ENCODE peak calls at places on chromosomes 4 and X, in four cellular contexts. N is A549, J is cardiac muscle cell, K is ascending aorta. M is an unnamed sample.

GRCh38 chrX:20545538-20545937 is 278.8 kb upstream of the RPS6KA3 start:
- DNase-seq in J (no peak), N (no peak), K (no peak), M (no peak)

GRCh38 chr4:121551881-121552280 is 144.9 kb downstream of the ANXA5 start:
- DNase-seq in K (no peak), J (no peak), N (no peak), M (no peak)

GRCh38 chr4:123819362-123820035 is 422.9 kb downstream of the SPRY1 start:
- DNase-seq in N (no peak), J (no peak), K (no peak), M (no peak)

GRCh38 chrX:56788229-56788628 is 59.2 kb downstream of the NBDY start:
- DNase-seq in N (no peak), K (peak; percentile 50), J (no peak), M (peak; percentile 20)

GRCh38 chr4:140249351-140249750 is 95.4 kb upstream of the MAML3 start:
- DNase-seq in J (no peak), N (no peak), K (no peak), M (no peak)

GRCh38 chrX:72392042-72392441 is 86.3 kb upstream of the CITED1 start:
- DNase-seq in N (no peak), J (no peak), K (no peak), M (no peak)

GRCh38 chr4:23163649-23164436 is 471.1 kb downstream of the GBA3 start:
- DNase-seq in K (no peak), J (no peak), N (peak; percentile 2), M (no peak)

GRCh38 chr4:48944252-48944651 is 37.7 kb upstream of the OCIAD2 start:
- DNase-seq in K (no peak), N (peak; percentile 41), J (no peak), M (no peak)

GRCh38 chr4:163540977-163541376 is 46.5 kb downstream of the TMA16 start:
- DNase-seq in K (no peak), J (no peak), N (no peak), M (no peak)

GRCh38 chrX:68867458-68868166 is 38.8 kb downstream of the EFNB1 start:
- DNase-seq in N (no peak), J (peak; percentile 31), K (no peak), M (no peak)

GRCh38 chr4:183370786-183371185 is 48.6 kb upstream of the CLDN24 start:
- DNase-seq in N (no peak), K (no peak), J (no peak), M (no peak)

GRCh38 chrX:83419030-83419792 is 88.9 kb upstream of the POU3F4 start:
- DNase-seq in J (no peak), N (no peak), K (no peak), M (no peak)

GRCh38 chr4:14218641-14219040 is 591.1 kb upstream of the BOD1L1 start:
- DNase-seq in N (no peak), J (no peak), K (no peak), M (peak; percentile 28)

GRCh38 chrX:104922206-104922621 is 298.3 kb downstream of the TEX13A start:
- DNase-seq in N (peak; percentile 76), K (peak; percentile 77), J (peak; percentile 75), M (no peak)

GRCh38 chr4:55675196-55675793 is 39.2 kb upstream of the NMU start:
- DNase-seq in J (no peak), K (no peak), N (no peak), M (no peak)

GRCh38 chrX:111319451-111319850 is 49.2 kb upstream of the CAPN6 start:
- DNase-seq in J (no peak), K (no peak), N (no peak), M (no peak)

GRCh38 chr4:24742773-24743676 is 52.3 kb upstream of the SOD3 start:
- DNase-seq in N (no peak), J (no peak), K (no peak), M (no peak)

GRCh38 chr4:15883611-15884243 is 54.8 kb downstream of the FGFBP1 start:
- DNase-seq in K (no peak), J (no peak), N (no peak), M (no peak)

GRCh38 chrX:18377802-18378201 is 23.3 kb upstream of the SCML2 start:
- DNase-seq in K (no peak), N (peak; percentile 53), J (peak; percentile 20), M (no peak)

GRCh38 chr4:51843309-51844156 is 580 bp downstream of the DCUN1D4 start:
- DNase-seq in N (peak; percentile 58), J (peak; percentile 75), K (peak; percentile 88), M (no peak)

GRCh38 chr4:121564840-121565375 is 131.9 kb downstream of the ANXA5 start:
- DNase-seq in J (no peak), N (no peak), K (no peak), M (no peak)

GRCh38 chr4:76486588-76487276 is 51.7 kb downstream of the SHROOM3 start:
- DNase-seq in J (no peak), N (no peak), K (no peak), M (no peak)

GRCh38 chrX:125998432-125998831 is 167.7 kb downstream of the DCAF12L2 start:
- DNase-seq in K (no peak), N (peak; percentile 2), J (peak; percentile 16), M (no peak)

GRCh38 chr4:88661724-88662123 is 35.9 kb downstream of the NAP1L5 start:
- DNase-seq in N (peak; percentile 10), J (no peak), K (no peak), M (no peak)

GRCh38 chr4:126779001-126779400 is 853.8 kb upstream of the INTU start:
- DNase-seq in N (no peak), K (no peak), J (no peak), M (no peak)

GRCh38 chr4:161949941-161950725 is 213.7 kb downstream of the FSTL5 start:
- DNase-seq in J (no peak), N (no peak), K (no peak), M (no peak)

GRCh38 chr4:128688025-128688721 is 121.3 kb upstream of the JADE1 start:
- DNase-seq in K (no peak), N (no peak), J (no peak), M (no peak)

GRCh38 chr4:174423257-174423944 is 98.9 kb downstream of the HPGD start:
- DNase-seq in K (no peak), J (peak; percentile 10), N (peak; percentile 86), M (no peak)

GRCh38 chr4:100504086-100504874 is 13.5 kb downstream of the EMCN start:
- DNase-seq in N (no peak), J (no peak), K (no peak), M (no peak)

GRCh38 chr4:87353592-87353991 is 30.9 kb upstream of the HSD17B13 start:
- DNase-seq in N (peak; percentile 48), J (peak; percentile 61), K (peak; percentile 69), M (no peak)

GRCh38 chr4:25076625-25077413 is 46.1 kb upstream of the LGI2 start:
- DNase-seq in K (no peak), J (no peak), N (no peak), M (no peak)

GRCh38 chrX:154397888-154398667 is at the start of gene RPL10:
- DNase-seq in J (peak; percentile 93), K (peak; percentile 97), N (peak; percentile 99), M (peak; percentile 88)

GRCh38 chr4:31236635-31237173 is 516.5 kb downstream of the PCDH7 start:
- DNase-seq in N (no peak), K (no peak), J (no peak), M (no peak)

GRCh38 chrX:78123190-78123589 is 16.3 kb downstream of the TAF9B start:
- DNase-seq in J (no peak), K (no peak), N (no peak), M (no peak)

GRCh38 chr4:54723786-54724185 is 66.0 kb downstream of the KIT start:
- DNase-seq in J (no peak), K (no peak), N (no peak), M (no peak)

GRCh38 chr4:103451341-103451740 is 253.2 kb upstream of the CENPE start:
- DNase-seq in J (no peak), K (no peak), N (no peak), M (no peak)

GRCh38 chr4:1910643-1911042 is 39.5 kb downstream of the NSD2 start:
- DNase-seq in N (peak; percentile 45), J (peak; percentile 62), K (peak; percentile 56), M (peak; percentile 41)
- H3K27ac ChIP-seq in N (peak overlapping the region; percentile 64), J (peak overlapping the region; percentile 63), K (no peak overlapping the region), M (no peak overlapping the region)

DNA sequence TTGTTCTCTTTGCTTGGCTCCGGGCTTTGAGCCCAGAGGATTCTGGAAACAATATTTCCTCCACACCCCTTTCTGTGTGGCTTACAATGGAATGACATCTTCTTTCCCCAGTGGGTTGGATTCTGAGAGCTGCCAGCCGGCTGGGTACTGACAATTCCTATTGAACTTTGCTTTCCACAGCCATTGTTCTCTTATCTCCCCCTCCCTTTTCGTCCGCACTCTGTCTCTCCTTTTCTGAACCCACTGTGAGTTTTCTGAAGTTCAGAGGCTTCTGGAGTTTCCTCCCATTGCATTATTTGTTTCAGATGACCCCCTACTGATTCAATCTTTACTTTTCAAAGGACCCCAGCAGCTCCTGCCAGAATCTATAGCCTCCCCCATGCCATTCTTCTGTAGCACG is 10.4 kb downstream of the SMPX start:
- DNase-seq in J (peak; percentile 60), K (no peak), N (no peak), M (peak; percentile 4)
- H3K27ac ChIP-seq in J (peak overlapping the region; percentile 83), K (no peak overlapping the region), N (no peak overlapping the region), M (no peak overlapping the region)

DNA sequence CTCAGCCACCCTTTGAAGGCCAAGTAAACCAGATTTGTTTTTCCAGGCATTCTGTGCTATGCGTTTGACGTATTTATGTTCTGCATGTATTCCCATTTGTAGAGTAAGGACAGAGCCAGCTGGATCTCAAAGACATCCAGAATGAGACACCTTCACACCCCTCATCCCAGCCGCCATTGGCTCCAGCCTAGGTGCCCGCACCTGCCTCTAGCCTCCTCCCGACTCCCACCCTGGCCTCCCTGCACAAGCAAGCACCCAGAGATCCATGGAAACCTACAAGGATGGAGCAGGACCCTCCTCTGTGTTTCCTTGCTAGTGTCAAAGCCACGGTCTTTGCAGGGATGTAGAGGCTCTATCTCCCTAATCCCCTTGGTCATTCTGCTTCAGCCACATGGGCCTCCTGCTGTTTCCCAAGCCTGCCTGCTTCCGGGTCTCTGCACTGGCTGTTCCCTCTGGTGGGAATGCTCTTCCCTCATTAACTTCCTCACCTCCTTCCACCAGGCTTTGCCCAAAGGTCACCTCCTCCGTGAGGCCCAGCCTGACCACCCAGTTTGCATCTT is 56.7 kb downstream of the ABLIM2 start:
- DNase-seq in K (no peak), N (no peak), J (no peak), M (no peak)
- H3K27ac ChIP-seq in K (no peak overlapping the region), N (peak overlapping the region; percentile 47), J (no peak overlapping the region), M (no peak overlapping the region)

GRCh38 chr4:138452823-138453222 is 210.7 kb upstream of the SLC7A11 start:
- DNase-seq in J (no peak), N (no peak), K (no peak), M (no peak)

GRCh38 chr4:138451264-138451663 is 209.1 kb upstream of the SLC7A11 start:
- DNase-seq in N (no peak), K (no peak), J (no peak), M (no peak)

GRCh38 chr4:138449938-138450337 is 207.8 kb upstream of the SLC7A11 start:
- DNase-seq in J (no peak), K (no peak), N (no peak), M (no peak)

GRCh38 chr4:138448169-138448568 is 206.0 kb upstream of the SLC7A11 start:
- DNase-seq in N (no peak), J (no peak), K (no peak), M (no peak)

DNA sequence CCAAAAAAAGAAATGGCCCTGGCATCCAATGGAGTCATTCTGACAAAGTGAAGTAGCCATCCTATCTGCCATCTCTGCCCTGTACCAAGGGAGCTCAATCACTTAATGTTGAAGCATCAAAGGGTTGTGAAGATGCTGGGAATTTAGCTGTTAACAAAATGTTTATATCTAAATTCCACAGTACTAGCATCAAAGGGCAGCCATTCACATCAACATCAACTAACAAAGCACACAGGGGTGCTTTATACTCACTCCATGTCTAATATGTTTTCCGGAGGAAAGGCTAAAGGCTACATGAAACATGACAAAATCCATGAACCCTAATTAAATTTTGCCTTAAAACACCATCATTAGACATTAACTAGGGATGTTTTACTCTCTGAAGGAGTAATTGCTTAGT is 208.4 kb upstream of the SLC7A11 start:
- DNase-seq in J (no peak), K (no peak), N (no peak), M (no peak)
- H3K27ac ChIP-seq in J (no peak overlapping the region), K (no peak overlapping the region), N (no peak overlapping the region), M (no peak overlapping the region)